ENCODE peak calls at places on chromosome 19, in seven cellular contexts. X, M, P, J, B, Y and I are unnamed samples.

GRCh38 chr19:11963566-11964355 is 1.1 kb upstream of the ZNF763 start:
- DNase-seq in X (peak), M (peak), P (no peak), J (peak), B (peak), Y (peak), I (peak)

GRCh38 chr19:10852098-10852800 is 4.0 kb downstream of the C19orf38 start:
- DNase-seq in X (no peak), M (peak), P (peak), J (peak), B (no peak), Y (no peak), I (no peak)

GRCh38 chr19:55778331-55778730 is 9.4 kb downstream of the RFPL4AL1 start:
- DNase-seq in X (no peak), M (no peak), P (no peak), J (no peak), B (no peak), Y (no peak), I (no peak)

GRCh38 chr19:4976412-4977298 is 7.7 kb downstream of the KDM4B start:
- DNase-seq in X (peak), M (peak), P (peak), J (peak), B (peak), Y (no peak), I (peak)

GRCh38 chr19:32781280-32781679 is 61.7 kb downstream of the TDRD12 start:
- DNase-seq in X (no peak), M (no peak), P (no peak), J (no peak), B (no peak), Y (no peak), I (no peak)

GRCh38 chr19:33789344-33789743 is 7.3 kb upstream of the KCTD15 start:
- DNase-seq in X (no peak), M (no peak), P (no peak), J (no peak), B (no peak), Y (no peak), I (no peak)

GRCh38 chr19:46404039-46404883 is 9.1 kb downstream of the CCDC8 start:
- DNase-seq in X (peak), M (peak), P (no peak), J (peak), B (peak), Y (no peak), I (peak)

GRCh38 chr19:38412491-38412890 is 9.6 kb downstream of the FAM98C start:
- DNase-seq in X (no peak), M (no peak), P (no peak), J (no peak), B (no peak), Y (peak), I (no peak)

GRCh38 chr19:51064534-51065220 is at the start of gene KLK13:
- DNase-seq in X (no peak), M (no peak), P (no peak), J (no peak), B (no peak), Y (no peak), I (peak)

GRCh38 chr19:43476606-43477005 is 11.2 kb upstream of the LYPD3 start:
- DNase-seq in X (no peak), M (peak), P (no peak), J (no peak), B (no peak), Y (no peak), I (no peak)

GRCh38 chr19:18388328-18389094 is 2.6 kb downstream of the GDF15 start:
- DNase-seq in X (no peak), M (peak), P (peak), J (peak), B (peak), Y (peak), I (peak)

GRCh38 chr19:34926361-34926684 is 380 bp upstream of the ZNF30 start:
- DNase-seq in X (no peak), M (no peak), P (no peak), J (no peak), B (no peak), Y (no peak), I (no peak)

GRCh38 chr19:13160557-13160956 is 10.3 kb downstream of the IER2 start:
- DNase-seq in X (no peak), M (peak), P (peak), J (peak), B (no peak), Y (no peak), I (no peak)

GRCh38 chr19:29325241-29325975 is 112.5 kb upstream of the UQCRFS1 start:
- DNase-seq in X (no peak), M (no peak), P (no peak), J (no peak), B (no peak), Y (no peak), I (no peak)

GRCh38 chr19:30328096-30328495 is 44.1 kb upstream of the ZNF536 start:
- DNase-seq in X (no peak), M (no peak), P (no peak), J (no peak), B (no peak), Y (no peak), I (no peak)

GRCh38 chr19:7839476-7839875 is 9.5 kb downstream of the EVI5L start:
- DNase-seq in X (no peak), M (no peak), P (no peak), J (no peak), B (no peak), Y (no peak), I (no peak)

GRCh38 chr19:1608414-1609391 is 3.4 kb upstream of the UQCR11 start:
- DNase-seq in X (no peak), M (peak), P (peak), J (no peak), B (no peak), Y (no peak), I (no peak)

GRCh38 chr19:42524250-42524649 is 4.0 kb downstream of the CEACAM1 start:
- DNase-seq in X (no peak), M (no peak), P (no peak), J (no peak), B (no peak), Y (no peak), I (no peak)

GRCh38 chr19:13001502-13002388 is 6.5 kb downstream of the NFIX start:
- DNase-seq in X (no peak), M (no peak), P (no peak), J (no peak), B (peak), Y (no peak), I (no peak)

GRCh38 chr19:55253264-55253663 is 5.6 kb downstream of the PPP6R1 start:
- DNase-seq in X (no peak), M (no peak), P (no peak), J (no peak), B (no peak), Y (no peak), I (no peak)

GRCh38 chr19:49073514-49074378 is 1.2 kb upstream of the KCNA7 start:
- DNase-seq in X (peak), M (peak), P (peak), J (peak), B (no peak), Y (peak), I (peak)